ENCODE peak calls at places on chromosome 20, in nine cellular contexts. Y is esophagus squamous epithelium; J is mucosa of descending colon; Q is testis; N is IMR-90; W is AG04450; Z is CD8-positive, alpha-beta T cell; P is PC-9; E is A549. M is an unnamed sample. For H3K9me3, the result is how much of the 10 kb centered on the place peaks cover.

GRCh38 chr20:47392015-47392720 is 35.7 kb upstream of the ZMYND8 start:
- DNase-seq in Q (no peak), Y (no peak), E (peak), Z (no peak), W (peak), N (peak), J (no peak), P (peak), M (peak)

GRCh38 chr20:17992224-17992637 is 23.4 kb downstream of the MGME1 start:
- DNase-seq in N (no peak), P (no peak), Y (no peak), W (no peak), J (no peak), Q (no peak), Z (no peak), E (no peak), M (no peak)

GRCh38 chr20:46674253-46675083 is 14.8 kb downstream of the TP53RK start:
- DNase-seq in N (no peak), Q (no peak), J (no peak), E (no peak), Z (no peak), P (no peak), Y (no peak), W (no peak), M (no peak)

GRCh38 chr20:58155148-58155925 is 73.1 kb downstream of the ANKRD60 start:
- DNase-seq in E (no peak), J (no peak), W (no peak), Q (no peak), P (no peak), Y (no peak), Z (no peak), N (no peak), M (no peak)

GRCh38 chr20:1524004-1524403 is 32.8 kb upstream of the SIRPB2 start:
- DNase-seq in J (no peak), Q (no peak), P (no peak), W (no peak), E (no peak), Y (no peak), N (no peak), Z (no peak), M (no peak)

GRCh38 chr20:23162887-23163286 is 76.8 kb upstream of the CD93 start:
- DNase-seq in P (no peak), Q (no peak), Z (no peak), E (no peak), W (no peak), Y (no peak), N (no peak), J (peak), M (no peak)

GRCh38 chr20:53831812-53832211 is 238.2 kb upstream of the ZNF217 start:
- DNase-seq in N (no peak), Y (no peak), Z (no peak), P (no peak), Q (no peak), E (no peak), J (no peak), W (no peak), M (no peak)

GRCh38 chr20:5863040-5863811 is 87.1 kb downstream of the TRMT6 start:
- DNase-seq in Z (no peak), W (no peak), J (no peak), Q (peak), P (no peak), N (peak), Y (no peak), E (no peak), M (no peak)

GRCh38 chr20:51840865-51841264 is 38.5 kb upstream of the SALL4 start:
- DNase-seq in N (no peak), W (no peak), P (no peak), J (no peak), Z (no peak), E (no peak), Q (no peak), Y (no peak), M (no peak)

GRCh38 chr20:36666181-36666740 is 20.3 kb upstream of the SLA2 start:
- DNase-seq in J (no peak), N (peak), Z (no peak), W (no peak), Q (no peak), Y (no peak), P (no peak), E (no peak), M (no peak)
- TF ChIP-seq CTCF in J (no peak), N (peak), Z (no peak), W (peak), Q (no peak), Y (peak), P (peak), E (peak), M (peak)

GRCh38 chr20:62112368-62112767 is 9.9 kb upstream of the LSM14B start:
- DNase-seq in Y (no peak), P (no peak), W (no peak), E (no peak), N (no peak), Z (no peak), J (no peak), Q (no peak), M (no peak)

GRCh38 chr20:62105592-62105991 is 16.7 kb upstream of the LSM14B start:
- DNase-seq in N (no peak), E (no peak), P (no peak), W (no peak), J (no peak), Z (no peak), Q (no peak), Y (no peak), M (no peak)

GRCh38 chr20:62116558-62117361 is 5.5 kb upstream of the LSM14B start:
- DNase-seq in N (no peak), W (no peak), Y (no peak), Z (no peak), Q (no peak), P (no peak), J (no peak), E (no peak), M (peak)

GRCh38 chr20:62114894-62115293 is 7.4 kb upstream of the LSM14B start:
- DNase-seq in J (no peak), Y (no peak), W (no peak), P (no peak), E (no peak), Z (no peak), Q (no peak), N (no peak), M (no peak)

GRCh38 chr20:62111148-62111547 is 11.1 kb upstream of the LSM14B start:
- DNase-seq in E (no peak), J (no peak), N (no peak), Y (no peak), Q (no peak), W (no peak), P (no peak), Z (no peak), M (no peak)
- H3K9me3 ChIP-seq in E (half or more), J (half or more), N (under half), Y (under half), Q (under half), W (half or more), P (half or more), Z (half or more), M (half or more)

DNA sequence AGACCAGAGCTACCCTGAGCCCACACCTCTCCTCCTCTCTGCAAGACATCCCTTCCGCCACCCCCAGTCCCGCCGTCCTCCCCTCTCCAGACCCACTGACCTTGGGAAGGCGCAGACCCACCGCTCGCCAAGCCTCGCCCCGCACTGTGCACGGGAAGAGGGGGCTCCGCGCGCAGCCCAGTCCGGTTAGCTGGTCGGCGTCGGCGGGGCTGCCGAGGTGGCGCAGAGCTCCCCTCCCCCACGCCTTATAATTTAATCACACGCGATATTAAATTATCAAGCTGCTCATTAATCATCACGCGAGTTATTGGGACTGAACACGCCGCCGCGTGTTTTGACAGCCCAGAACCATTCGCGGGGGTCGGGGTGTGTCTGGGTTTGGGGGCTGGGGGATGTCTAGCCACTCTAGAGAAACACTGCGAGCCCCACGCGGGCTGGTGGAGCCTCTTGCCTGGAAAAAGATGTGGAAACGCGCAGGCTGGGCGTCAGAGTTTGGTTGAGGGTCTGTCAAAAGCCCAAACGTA is at the start of gene LINC00237:
- DNase-seq in J (no peak), W (no peak), Q (no peak), P (no peak), Y (no peak), E (no peak), Z (no peak), N (no peak), M (no peak)
- H3K4me3 ChIP-seq in J (no peak), W (no peak), Q (peak), P (no peak), Y (peak), E (peak), Z (no peak), N (no peak), M (no peak)

DNA sequence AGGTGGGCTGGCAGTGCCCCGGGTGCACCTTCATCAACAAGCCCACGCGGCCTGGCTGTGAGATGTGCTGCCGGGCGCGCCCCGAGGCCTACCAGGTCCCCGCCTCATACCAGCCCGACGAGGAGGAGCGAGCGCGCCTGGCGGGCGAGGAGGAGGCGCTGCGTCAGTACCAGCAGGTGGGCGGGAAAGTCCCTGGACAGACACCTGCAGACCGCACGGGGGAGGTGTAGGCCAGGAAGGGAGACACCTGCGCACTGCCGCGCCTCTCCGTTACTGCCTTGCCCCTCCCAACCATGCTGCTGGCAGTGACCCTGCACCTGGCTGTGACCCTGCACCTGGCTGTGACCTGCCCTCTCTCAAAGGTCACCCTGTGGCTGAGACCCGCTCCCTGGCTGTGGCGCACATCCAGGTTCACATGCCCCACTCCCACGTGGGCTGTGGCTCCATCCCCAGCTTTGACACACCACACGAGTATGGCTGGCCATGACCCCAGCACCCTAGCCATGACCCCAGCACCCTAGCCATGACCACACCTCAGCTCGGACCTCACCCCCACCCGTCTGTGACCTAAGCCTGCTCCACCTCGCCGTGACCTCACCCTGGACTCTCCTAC is 11.6 kb downstream of the RBCK1 start:
- DNase-seq in E (no peak), Z (no peak), Q (no peak), J (peak), P (no peak), Y (no peak), W (no peak), N (no peak), M (no peak)
- TF ChIP-seq CTCF in E (no peak), Z (no peak), Q (no peak), J (peak), P (no peak), Y (no peak), W (no peak), N (no peak), M (no peak)

DNA sequence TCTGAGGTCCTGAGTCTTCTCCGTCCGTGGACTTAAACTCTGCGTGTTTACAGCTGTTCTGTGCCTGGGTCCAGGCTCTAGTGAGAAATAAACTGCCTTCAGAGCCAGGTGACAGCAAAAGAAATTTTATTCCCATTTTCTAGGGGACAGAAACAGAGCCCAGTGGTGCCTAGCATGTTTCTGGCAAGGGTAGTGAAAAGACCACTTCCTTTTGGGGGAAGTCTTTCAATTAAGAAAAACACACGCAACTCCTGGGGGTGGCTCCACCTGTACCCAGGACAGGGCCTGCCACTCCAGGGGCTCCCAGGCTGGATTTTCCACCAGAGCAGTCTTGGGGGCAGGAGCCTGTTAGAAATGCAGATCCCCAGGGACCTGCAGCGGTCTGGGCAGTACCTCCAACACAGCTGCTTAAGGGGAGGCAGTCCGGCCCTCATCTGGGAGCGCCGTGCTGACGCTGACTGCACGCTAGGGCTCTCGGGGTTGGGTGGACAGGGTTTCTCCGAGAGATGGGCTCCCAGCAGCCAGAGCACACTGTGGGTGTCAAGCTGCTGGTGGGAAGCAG is 23.0 kb upstream of the AVP start:
- DNase-seq in Q (no peak), W (no peak), E (no peak), Z (no peak), N (no peak), Y (no peak), P (no peak), J (no peak), M (no peak)
- H3K9me3 ChIP-seq in Q (under half), W (under half), E (under half), Z (under half), N (under half), Y (under half), P (under half), J (under half), M (under half)

GRCh38 chr20:60057866-60058807 is 99.9 kb downstream of the CDH26 start:
- DNase-seq in Y (no peak), J (peak), Q (no peak), Z (peak), N (peak), W (no peak), P (no peak), E (no peak), M (peak)
- H3K4me3 ChIP-seq in Y (no peak), J (no peak), Q (no peak), Z (no peak), N (no peak), W (no peak), P (no peak), E (no peak), M (no peak)

GRCh38 chr20:3781153-3781910 is at the start of gene SPEF1:
- DNase-seq in N (peak), J (peak), W (peak), P (peak), Y (no peak), Q (peak), Z (no peak), E (peak), M (peak)
- TF ChIP-seq CTCF in N (peak), J (no peak), W (peak), P (peak), Y (peak), Q (peak), Z (no peak), E (peak), M (peak)

GRCh38 chr20:43804781-43805180 is 78.0 kb upstream of the GTSF1L start:
- DNase-seq in Q (no peak), Z (no peak), Y (no peak), P (no peak), E (no peak), J (no peak), N (no peak), W (no peak), M (no peak)

GRCh38 chr20:43812216-43812615 is 85.4 kb upstream of the GTSF1L start:
- DNase-seq in W (no peak), N (no peak), J (no peak), E (no peak), Y (no peak), Z (no peak), P (peak), Q (no peak), M (no peak)

DNA sequence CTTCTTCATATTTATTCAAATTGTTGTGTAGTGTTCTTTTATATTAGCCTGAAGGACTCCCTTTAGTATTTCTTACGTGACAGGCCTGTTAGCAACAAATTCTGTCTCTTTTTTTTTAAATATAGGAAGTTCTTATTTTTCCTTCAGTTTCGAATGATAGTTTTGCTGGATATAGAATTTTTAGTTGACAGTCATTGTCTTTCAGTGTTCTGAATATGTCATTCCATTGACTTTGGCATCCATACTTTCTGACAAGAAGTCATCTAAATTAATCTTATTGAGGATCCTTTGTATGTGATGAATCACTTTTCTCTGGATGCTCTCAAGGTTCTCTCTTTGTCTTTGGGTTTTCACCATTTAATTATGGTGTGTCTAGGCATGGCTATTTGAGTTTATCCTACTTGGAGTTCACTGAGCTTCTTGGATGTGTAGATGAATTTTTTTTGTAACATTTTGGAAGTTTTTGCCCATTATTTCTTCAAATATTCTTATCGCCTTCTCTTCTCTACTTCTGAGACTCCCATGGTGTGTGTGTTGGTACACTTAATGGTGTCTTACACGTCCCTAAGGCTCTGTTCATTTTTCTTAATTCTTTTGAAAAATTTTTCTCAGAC is 82.5 kb upstream of the GTSF1L start:
- DNase-seq in E (no peak), W (no peak), Q (no peak), J (no peak), Y (no peak), Z (no peak), N (no peak), P (no peak), M (no peak)
- H3K9me3 ChIP-seq in E (under half), W (under half), Q (under half), J (under half), Y (under half), Z (under half), N (under half), P (under half), M (under half)